ENCODE peak calls at places on chromosome 5, in six cellular contexts. D, R, O, H, B and A are unnamed samples.

GRCh38 chr5:172881691-172882370 is 47.8 kb downstream of the ERGIC1 start:
- DNase-seq in D (peak; percentile 10), R (no peak), O (no peak), H (no peak), B (no peak), A (no peak)

GRCh38 chr5:74895906-74896305 is 29.7 kb upstream of the FAM169A start:
- DNase-seq in D (no peak), R (no peak), O (no peak), H (no peak), B (no peak), A (no peak)

GRCh38 chr5:141767671-141768070 is 85.6 kb upstream of the ARAP3 start:
- DNase-seq in D (no peak), R (no peak), O (no peak), H (no peak), B (no peak), A (no peak)

GRCh38 chr5:133944263-133945230 is 23.9 kb downstream of the C5orf15 start:
- DNase-seq in D (peak; percentile 46), R (peak; percentile 81), O (peak; percentile 8), H (no peak), B (no peak), A (no peak)

GRCh38 chr5:57494104-57495098 is 11.8 kb upstream of the ACTBL2 start:
- DNase-seq in D (peak; percentile 90), R (no peak), O (no peak), H (peak; percentile 11), B (no peak), A (no peak)

GRCh38 chr5:126104951-126105350 is 318.3 kb upstream of the GRAMD2B start:
- DNase-seq in D (no peak), R (no peak), O (no peak), H (no peak), B (no peak), A (no peak)

GRCh38 chr5:154159343-154159742 is 31.2 kb upstream of the GALNT10 start:
- DNase-seq in D (no peak), R (no peak), O (no peak), H (no peak), B (no peak), A (no peak)

GRCh38 chr5:78905084-78905938 is 79.8 kb downstream of the ARSB start:
- DNase-seq in D (no peak), R (no peak), O (no peak), H (no peak), B (no peak), A (no peak)

GRCh38 chr5:152406082-152406481 is 1.0 kb upstream of the NMUR2 start:
- DNase-seq in D (no peak), R (no peak), O (no peak), H (no peak), B (no peak), A (no peak)

GRCh38 chr5:149073217-149073616 is 10.4 kb upstream of the SH3TC2 start:
- DNase-seq in D (no peak), R (no peak), O (no peak), H (no peak), B (no peak), A (no peak)

GRCh38 chr5:7926296-7926695 is 57.3 kb downstream of the MTRR start:
- DNase-seq in D (no peak), R (no peak), O (no peak), H (no peak), B (no peak), A (no peak)

GRCh38 chr5:75567710-75568109 is 43.5 kb upstream of the ANKDD1B start:
- DNase-seq in D (peak; percentile 19), R (no peak), O (no peak), H (no peak), B (no peak), A (no peak)

GRCh38 chr5:52748590-52748989 is 39.1 kb upstream of the ITGA1 start:
- DNase-seq in D (no peak), R (no peak), O (no peak), H (no peak), B (no peak), A (no peak)

GRCh38 chr5:97968346-97968745 is 785.3 kb upstream of the RIOK2 start:
- DNase-seq in D (no peak), R (no peak), O (no peak), H (no peak), B (no peak), A (no peak)

GRCh38 chr5:17218353-17219005 is 1.0 kb downstream of the BASP1 start:
- DNase-seq in D (no peak), R (peak; percentile 46), O (no peak), H (no peak), B (no peak), A (no peak)

GRCh38 chr5:68515514-68515913 is 300.0 kb downstream of the PIK3R1 start:
- DNase-seq in D (no peak), R (no peak), O (no peak), H (no peak), B (no peak), A (no peak)

GRCh38 chr5:5419291-5420210 is 2.9 kb upstream of the ICE1 start:
- DNase-seq in D (peak; percentile 48), R (peak; percentile 68), O (peak; percentile 4), H (no peak), B (no peak), A (no peak)

GRCh38 chr5:92424785-92425426 is 1041.8 kb upstream of the ARRDC3 start:
- DNase-seq in D (no peak), R (no peak), O (no peak), H (no peak), B (no peak), A (no peak)

GRCh38 chr5:14134086-14134485 is 9.1 kb upstream of the TRIO start:
- DNase-seq in D (no peak), R (no peak), O (no peak), H (no peak), B (no peak), A (no peak)

GRCh38 chr5:55042886-55043285 is 18.8 kb downstream of the GZMK start:
- DNase-seq in D (no peak), R (no peak), O (no peak), H (no peak), B (no peak), A (no peak)

GRCh38 chr5:81852277-81853004 is 101.5 kb upstream of the SSBP2 start:
- DNase-seq in D (peak; percentile 51), R (peak; percentile 65), O (peak; percentile 18), H (no peak), B (no peak), A (no peak)

GRCh38 chr5:41413067-41413466 is 97.3 kb downstream of the PLCXD3 start:
- DNase-seq in D (no peak), R (no peak), O (no peak), H (no peak), B (no peak), A (no peak)

GRCh38 chr5:102858808-102859207 is 103.7 kb downstream of the PAM start:
- DNase-seq in D (no peak), R (no peak), O (no peak), H (no peak), B (no peak), A (no peak)

GRCh38 chr5:14109041-14109747 is 33.9 kb upstream of the TRIO start:
- DNase-seq in D (no peak), R (no peak), O (no peak), H (no peak), B (no peak), A (no peak)

GRCh38 chr5:131932235-131932634 is 13.2 kb downstream of the MEIKIN start:
- DNase-seq in D (no peak), R (no peak), O (no peak), H (no peak), B (no peak), A (no peak)

GRCh38 chr5:133048993-133049725 is 2.7 kb upstream of the HSPA4 start:
- DNase-seq in D (no peak), R (no peak), O (no peak), H (no peak), B (no peak), A (no peak)

GRCh38 chr5:54103871-54104270 is 206.5 kb downstream of the ARL15 start:
- DNase-seq in D (no peak), R (peak; percentile 3), O (no peak), H (no peak), B (no peak), A (no peak)

GRCh38 chr5:40775085-40775845 is 19.5 kb upstream of the TTC33 start:
- DNase-seq in D (no peak), R (no peak), O (no peak), H (no peak), B (no peak), A (no peak)

GRCh38 chr5:149271195-149271716 is 403 bp upstream of the AFAP1L1 start:
- DNase-seq in D (no peak), R (no peak), O (no peak), H (no peak), B (no peak), A (no peak)

GRCh38 chr5:124734574-124735168 is 11.8 kb downstream of the ZNF608 start:
- DNase-seq in D (no peak), R (no peak), O (no peak), H (no peak), B (no peak), A (no peak)
- H3K9me3 ChIP-seq in D (no peaks in the 10 kb centered on the region), R (no peaks in the 10 kb centered on the region), O (no peaks in the 10 kb centered on the region), H (no peaks in the 10 kb centered on the region), B (no peaks in the 10 kb centered on the region), A (no peaks in the 10 kb centered on the region)

GRCh38 chr5:31410089-31410488 is 121.8 kb downstream of the DROSHA start:
- DNase-seq in D (no peak), R (no peak), O (no peak), H (no peak), B (no peak), A (no peak)
- H3K36me3 ChIP-seq in D (peaks cover 5% of the 10 kb centered on the region), R (peaks cover 15% of the 10 kb centered on the region), O (peaks cover 52% of the 10 kb centered on the region), H (peaks cover 16% of the 10 kb centered on the region), B (no peaks in the 10 kb centered on the region), A (peaks cover 12% of the 10 kb centered on the region)

GRCh38 chr5:73649926-73650325 is 23.9 kb downstream of the ARHGEF28 start:
- DNase-seq in D (no peak), R (no peak), O (no peak), H (no peak), B (no peak), A (no peak)
- H3K27ac ChIP-seq in D (no peak overlapping the region), R (no peak overlapping the region), O (no peak overlapping the region), H (no peak overlapping the region), B (no peak overlapping the region), A (no peak overlapping the region)

DNA sequence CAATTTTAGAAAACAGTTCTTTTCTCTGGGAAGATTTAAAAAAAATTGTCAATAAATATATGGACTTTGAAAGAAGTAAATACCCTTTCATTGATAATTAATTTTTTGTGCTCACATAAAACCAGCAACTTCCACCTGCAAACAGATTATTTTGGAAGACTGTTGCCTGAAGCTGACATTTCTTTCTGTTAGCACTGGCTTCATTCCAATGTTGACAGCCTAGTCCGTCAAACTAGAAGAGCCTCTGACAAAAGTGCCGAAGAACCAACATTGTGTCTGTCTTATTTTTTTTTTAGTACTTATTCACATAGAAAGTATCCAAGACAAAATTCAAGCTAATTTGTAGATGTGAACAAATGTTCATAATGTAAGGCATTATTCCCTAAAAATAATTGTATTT is 108.6 kb upstream of the TMEM161B start:
- DNase-seq in D (no peak), R (no peak), O (no peak), H (no peak), B (no peak), A (no peak)
- H3K9me3 ChIP-seq in D (no peaks in the 10 kb centered on the region), R (no peaks in the 10 kb centered on the region), O (no peaks in the 10 kb centered on the region), H (no peaks in the 10 kb centered on the region), B (no peaks in the 10 kb centered on the region), A (no peaks in the 10 kb centered on the region)